ENCODE peak calls at places on chromosomes 11 and 22, in five cellular contexts. B, K, L, I and P are unnamed samples.

GRCh38 chr11:44564653-44565007 is 833 bp upstream of the CD82 start:
- DNase-seq in B (peak), K (peak), L (peak), I (peak), P (no peak)

GRCh38 chr11:30133308-30133707 is 97.5 kb upstream of the FSHB start:
- DNase-seq in B (no peak), K (no peak), L (no peak), I (no peak), P (no peak)

GRCh38 chr11:6523253-6523652 is 26.2 kb downstream of the DNHD1 start:
- DNase-seq in B (no peak), K (peak), L (no peak), I (peak), P (no peak)

GRCh38 chr11:70212227-70212811 is 9.2 kb downstream of the FADD start:
- DNase-seq in B (no peak), K (no peak), L (no peak), I (no peak), P (no peak)

GRCh38 chr11:54558919-54559318 is 44.9 kb downstream of the OR4C46 start:
- DNase-seq in B (no peak), K (no peak), L (no peak), I (no peak), P (no peak)

GRCh38 chr11:2527621-2528291 is 82.9 kb downstream of the KCNQ1 start:
- DNase-seq in B (no peak), K (no peak), L (peak), I (no peak), P (no peak)

GRCh38 chr11:96854425-96854824 is 464.6 kb downstream of the JRKL start:
- DNase-seq in B (no peak), K (no peak), L (no peak), I (no peak), P (no peak)

GRCh38 chr22:41478891-41479521 is 10.1 kb downstream of the ACO2 start:
- DNase-seq in B (peak), K (no peak), L (no peak), I (no peak), P (no peak)

GRCh38 chr11:14359573-14360031 is 619 bp upstream of the RRAS2 start:
- DNase-seq in B (no peak), K (peak), L (no peak), I (no peak), P (no peak)

GRCh38 chr11:57639321-57640067 is 10.2 kb downstream of the YPEL4 start:
- DNase-seq in B (no peak), K (no peak), L (no peak), I (no peak), P (peak)

GRCh38 chr22:49040111-49040510 is 787.6 kb downstream of the BRD1 start:
- DNase-seq in B (no peak), K (no peak), L (no peak), I (no peak), P (no peak)

GRCh38 chr11:101128571-101129202 is 926 bp downstream of the PGR start:
- DNase-seq in B (no peak), K (no peak), L (peak), I (no peak), P (no peak)

GRCh38 chr22:45696227-45696626 is 24.6 kb downstream of the ATXN10 start:
- DNase-seq in B (no peak), K (no peak), L (no peak), I (no peak), P (no peak)

GRCh38 chr11:19597876-19598275 is 114.8 kb upstream of the NAV2 start:
- DNase-seq in B (no peak), K (peak), L (no peak), I (no peak), P (no peak)

GRCh38 chr22:40757071-40757470 is 62.1 kb downstream of the SLC25A17 start:
- DNase-seq in B (no peak), K (no peak), L (no peak), I (no peak), P (no peak)

GRCh38 chr11:82869657-82870056 is 30.6 kb downstream of the PRCP start:
- DNase-seq in B (peak), K (no peak), L (peak), I (no peak), P (no peak)

GRCh38 chr11:61489833-61490585 is 18.5 kb upstream of the LRRC10B start:
- DNase-seq in B (peak), K (no peak), L (peak), I (no peak), P (no peak)

GRCh38 chr11:86738615-86739014 is 61.7 kb upstream of the PRSS23 start:
- DNase-seq in B (no peak), K (peak), L (no peak), I (no peak), P (no peak)

GRCh38 chr22:20079745-20080444 is at the start of gene DGCR8:
- DNase-seq in B (peak), K (peak), L (peak), I (peak), P (peak)

GRCh38 chr11:96863520-96863919 is 473.7 kb downstream of the JRKL start:
- DNase-seq in B (peak), K (no peak), L (peak), I (no peak), P (no peak)

GRCh38 chr11:10042699-10043098 is 251.3 kb downstream of the SBF2 start:
- DNase-seq in B (peak), K (no peak), L (no peak), I (peak), P (no peak)

GRCh38 chr11:50077526-50077925 is 44.9 kb downstream of the OR4C45 start:
- DNase-seq in B (no peak), K (no peak), L (no peak), I (no peak), P (no peak)

GRCh38 chr11:65078151-65078550 is 5.7 kb downstream of the CDCA5 start:
- DNase-seq in B (peak), K (peak), L (no peak), I (peak), P (peak)

GRCh38 chr11:11010624-11011127 is 152.8 kb upstream of the ZBED5 start:
- DNase-seq in B (peak), K (peak), L (peak), I (peak), P (peak)

GRCh38 chr11:20036625-20037335 is 123.5 kb downstream of the DBX1 start:
- DNase-seq in B (peak), K (no peak), L (no peak), I (no peak), P (no peak)

GRCh38 chr11:78228467-78228866 is 39.7 kb downstream of the USP35 start:
- DNase-seq in B (peak), K (peak), L (no peak), I (peak), P (peak)

GRCh38 chr11:116930177-116930576 is 92.8 kb upstream of the APOA1 start:
- DNase-seq in B (no peak), K (no peak), L (no peak), I (no peak), P (no peak)

GRCh38 chr22:37680191-37680851 is 4.9 kb downstream of the LGALS1 start:
- DNase-seq in B (no peak), K (peak), L (no peak), I (no peak), P (no peak)

GRCh38 chr11:118615282-118615979 is 8.0 kb downstream of the PHLDB1 start:
- DNase-seq in B (no peak), K (no peak), L (no peak), I (no peak), P (no peak)

GRCh38 chr11:94193288-94193687 is 64.6 kb downstream of the PANX1 start:
- DNase-seq in B (no peak), K (peak), L (no peak), I (no peak), P (peak)